ENCODE peak calls at places on chromosomes 4 and X, in ten cellular contexts. S is body of pancreas; V is GM04503; I is NCI-H146; U is RWPE1; H is aorta; F is HT1080; O is NB4; D is amniotic stem cell; Q is stimulated activated CD4-positive, alpha-beta T cell treated with anti-CD3 and anti-CD28 coated beads, TNF-alpha, amount 100 ng/mL, for 1 hour. Y is an unnamed sample.

GRCh38 chrX:150163956-150164726 is 199.0 kb upstream of the MAMLD1 start:
- DNase-seq in D (no peak), S (no peak), U (no peak), V (no peak), H (no peak), O (no peak), Q (no peak), F (no peak), I (no peak), Y (no peak)

GRCh38 chrX:70176938-70177533 is at the start of gene DGAT2L6:
- DNase-seq in D (no peak), U (no peak), V (no peak), O (peak), Q (no peak), H (no peak), I (no peak), S (no peak), F (peak), Y (peak)

GRCh38 chr4:77021614-77022089 is 54.1 kb downstream of the CCNI start:
- DNase-seq in D (no peak), S (peak), V (peak), I (no peak), F (no peak), Q (no peak), H (peak), U (no peak), O (peak), Y (no peak)

GRCh38 chrX:3393168-3393567 is 46.7 kb upstream of the MXRA5 start:
- DNase-seq in O (no peak), H (no peak), D (no peak), S (no peak), I (no peak), F (no peak), U (no peak), V (no peak), Q (no peak), Y (no peak)

GRCh38 chr4:7595883-7596535 is 161.3 kb upstream of the PSAPL1 start:
- DNase-seq in U (no peak), Q (no peak), F (peak), D (no peak), S (no peak), V (no peak), O (no peak), H (no peak), I (no peak), Y (no peak)

GRCh38 chr4:78735697-78736096 is 40.5 kb upstream of the BMP2K start:
- DNase-seq in U (no peak), O (no peak), F (no peak), H (no peak), D (no peak), Q (no peak), V (no peak), S (no peak), I (no peak), Y (no peak)

GRCh38 chr4:129455462-129455861 is 359.5 kb downstream of the C4orf33 start:
- DNase-seq in U (no peak), V (no peak), Q (no peak), D (no peak), H (no peak), F (no peak), O (no peak), S (no peak), I (no peak), Y (no peak)

GRCh38 chrX:3962511-3963350 is 249.3 kb upstream of the PRKX start:
- DNase-seq in H (no peak), V (no peak), O (peak), U (no peak), S (peak), Q (no peak), F (peak), I (peak), D (no peak), Y (peak)

GRCh38 chr4:174365018-174365587 is 81.4 kb downstream of the CEP44 start:
- DNase-seq in I (peak), D (no peak), O (peak), F (peak), V (no peak), H (no peak), S (no peak), Q (no peak), U (peak), Y (peak)

GRCh38 chrX:128807367-128807766 is 715.9 kb downstream of the SMARCA1 start:
- DNase-seq in F (peak), Q (no peak), I (no peak), U (no peak), S (peak), H (no peak), D (no peak), O (peak), V (no peak), Y (peak)

GRCh38 chr4:173370130-173370476 is 651 bp upstream of the SAP30 start:
- DNase-seq in I (peak), V (no peak), S (no peak), O (peak), Q (no peak), U (no peak), H (peak), D (no peak), F (no peak), Y (no peak)

GRCh38 chr4:85895755-85896154 is 420.8 kb downstream of the ARHGAP24 start:
- DNase-seq in F (no peak), I (no peak), Q (no peak), D (no peak), O (no peak), U (no peak), H (no peak), S (no peak), V (no peak), Y (no peak)

GRCh38 chr4:34271479-34272355 is 1972.6 kb downstream of the ARAP2 start:
- DNase-seq in Q (no peak), S (no peak), V (no peak), U (peak), F (peak), D (no peak), O (no peak), I (no peak), H (no peak), Y (no peak)

GRCh38 chr4:51885371-51885770 is 42.4 kb downstream of the DCUN1D4 start:
- DNase-seq in S (no peak), U (peak), I (peak), O (peak), D (no peak), H (no peak), V (no peak), F (peak), Q (no peak), Y (peak)

GRCh38 chr4:7202391-7202790 is 10.1 kb downstream of the SORCS2 start:
- DNase-seq in Q (no peak), D (no peak), I (no peak), O (no peak), V (no peak), H (no peak), F (peak), U (no peak), S (no peak), Y (no peak)

GRCh38 chrX:17359500-17359899 is 15.5 kb upstream of the NHS start:
- DNase-seq in O (no peak), Q (no peak), I (no peak), D (no peak), U (no peak), H (no peak), F (peak), V (no peak), S (no peak), Y (no peak)

GRCh38 chr4:170853422-170854021 is 763.8 kb upstream of the AADAT start:
- DNase-seq in H (peak), V (no peak), I (peak), F (peak), S (peak), O (peak), U (peak), Q (no peak), D (peak), Y (peak)